ENCODE peak calls at places on chromosomes 2 and 18, in eight cellular contexts. F is Calu3; C is cardiac fibroblast; A is T-helper 2 cell; B is OCI-LY7; I is kidney glomerular epithelial cell; M is H54; V is stimulated activated effector memory CD8-positive, alpha-beta T cell treated with anti-CD3 and anti-CD28 coated beads, Interleukin-12 subunit alpha, Interleukin-12 subunit beta, amount 100 ng/mL, for 72 hours. S is an unnamed sample.

GRCh38 chr2:225670111-225670974 is 270.8 kb downstream of the NYAP2 start:
- DNase-seq in F (peak), C (peak), A (no peak), B (peak), I (peak), M (no peak), V (no peak), S (no peak)

GRCh38 chr2:95526360-95527341 is 42.1 kb upstream of the TRIM43B start:
- DNase-seq in F (peak), C (peak), A (peak), B (no peak), I (peak), M (peak), V (peak), S (peak)

GRCh38 chr2:16745466-16745865 is 79.8 kb upstream of the CYRIA start:
- DNase-seq in F (no peak), C (no peak), A (no peak), B (no peak), I (peak), M (no peak), V (no peak), S (no peak)

GRCh38 chr18:26536032-26536431 is 12.3 kb downstream of the KCTD1 start:
- DNase-seq in F (no peak), C (peak), A (no peak), B (no peak), I (no peak), M (no peak), V (no peak), S (no peak)

GRCh38 chr2:129277611-129278010 is 701.9 kb upstream of the RAB6C start:
- DNase-seq in F (no peak), C (no peak), A (no peak), B (no peak), I (peak), M (no peak), V (no peak), S (no peak)

GRCh38 chr2:197804758-197805597 is 585 bp downstream of the PLCL1 start:
- DNase-seq in F (peak), C (peak), A (peak), B (peak), I (no peak), M (no peak), V (peak), S (peak)

GRCh38 chr2:7031424-7032245 is 114.4 kb downstream of the RNF144A start:
- DNase-seq in F (peak), C (peak), A (peak), B (peak), I (no peak), M (no peak), V (no peak), S (peak)

GRCh38 chr18:61743775-61744531 is 148.9 kb downstream of the RNF152 start:
- DNase-seq in F (no peak), C (peak), A (no peak), B (no peak), I (peak), M (no peak), V (no peak), S (no peak)

GRCh38 chr2:152055366-152056108 is 43.3 kb downstream of the CACNB4 start:
- DNase-seq in F (no peak), C (peak), A (no peak), B (no peak), I (peak), M (no peak), V (no peak), S (no peak)

GRCh38 chr2:215680605-215681598 is 245.0 kb upstream of the FN1 start:
- DNase-seq in F (peak), C (peak), A (peak), B (no peak), I (peak), M (no peak), V (no peak), S (peak)

GRCh38 chr2:147045113-147045512 is 799.7 kb upstream of the ACVR2A start:
- DNase-seq in F (peak), C (peak), A (peak), B (peak), I (peak), M (no peak), V (peak), S (peak)

GRCh38 chr2:75549401-75550253 is 11.1 kb downstream of the EVA1A start:
- DNase-seq in F (no peak), C (no peak), A (no peak), B (no peak), I (no peak), M (no peak), V (no peak), S (no peak)

GRCh38 chr2:88738271-88738670 is 46.8 kb downstream of the RPIA start:
- DNase-seq in F (no peak), C (peak), A (no peak), B (no peak), I (no peak), M (no peak), V (no peak), S (no peak)

GRCh38 chr2:45170976-45171514 is 161.8 kb upstream of the SIX2 start:
- DNase-seq in F (no peak), C (peak), A (no peak), B (no peak), I (peak), M (no peak), V (no peak), S (no peak)

GRCh38 chr2:54634012-54634411 is 89.5 kb upstream of the EML6 start:
- DNase-seq in F (no peak), C (no peak), A (no peak), B (peak), I (no peak), M (no peak), V (no peak), S (peak)

GRCh38 chr2:191311627-191312026 is 66.4 kb downstream of the MYO1B start:
- DNase-seq in F (peak), C (peak), A (no peak), B (no peak), I (peak), M (no peak), V (no peak), S (no peak)

GRCh38 chr2:110796724-110797301 is 64.4 kb downstream of the ACOXL start:
- DNase-seq in F (no peak), C (peak), A (no peak), B (no peak), I (no peak), M (no peak), V (no peak), S (no peak)

GRCh38 chr18:32019251-32019943 is 772 bp downstream of the RNF125 start:
- DNase-seq in F (peak), C (peak), A (peak), B (peak), I (no peak), M (no peak), V (peak), S (peak)

GRCh38 chr18:77055429-77056310 is 76.9 kb downstream of the MBP start:
- DNase-seq in F (no peak), C (no peak), A (peak), B (peak), I (no peak), M (no peak), V (no peak), S (no peak)

GRCh38 chr2:127701651-127702394 is 526 bp downstream of the SFT2D3 start:
- DNase-seq in F (peak), C (peak), A (peak), B (peak), I (peak), M (peak), V (peak), S (peak)

GRCh38 chr2:29192526-29192925 is 77.3 kb downstream of the CLIP4 start:
- DNase-seq in F (no peak), C (peak), A (no peak), B (no peak), I (no peak), M (no peak), V (no peak), S (no peak)

GRCh38 chr2:229713371-229714079 is 830 bp downstream of the DNER start:
- DNase-seq in F (peak), C (peak), A (peak), B (no peak), I (no peak), M (peak), V (no peak), S (no peak)

GRCh38 chr2:161332568-161332967 is 24.3 kb downstream of the PSMD14 start:
- DNase-seq in F (no peak), C (no peak), A (no peak), B (no peak), I (no peak), M (no peak), V (no peak), S (no peak)

GRCh38 chr2:36706021-36706328 is 9.5 kb downstream of the VIT start:
- DNase-seq in F (no peak), C (no peak), A (no peak), B (no peak), I (no peak), M (no peak), V (no peak), S (no peak)

GRCh38 chr18:57733861-57734260 is 69.3 kb downstream of the ATP8B1 start:
- DNase-seq in F (no peak), C (no peak), A (no peak), B (no peak), I (no peak), M (no peak), V (no peak), S (no peak)

GRCh38 chr2:62270728-62271127 is 74.8 kb downstream of the B3GNT2 start:
- DNase-seq in F (peak), C (peak), A (no peak), B (no peak), I (no peak), M (no peak), V (no peak), S (peak)

GRCh38 chr2:128315122-128315828 is 3.4 kb downstream of the HS6ST1 start:
- DNase-seq in F (no peak), C (no peak), A (no peak), B (no peak), I (no peak), M (no peak), V (peak), S (peak)

GRCh38 chr2:24822049-24822706 is 29.0 kb downstream of the CENPO start:
- DNase-seq in F (no peak), C (no peak), A (no peak), B (no peak), I (no peak), M (no peak), V (no peak), S (no peak)

GRCh38 chr2:30305235-30305634 is 73.9 kb downstream of the LBH start:
- DNase-seq in F (no peak), C (peak), A (no peak), B (no peak), I (peak), M (no peak), V (no peak), S (no peak)

GRCh38 chr2:134359367-134360081 is 105.7 kb downstream of the MGAT5 start:
- DNase-seq in F (peak), C (no peak), A (no peak), B (no peak), I (no peak), M (no peak), V (no peak), S (no peak)

GRCh38 chr2:172488556-172488955 is 61.2 kb downstream of the ITGA6 start:
- DNase-seq in F (no peak), C (no peak), A (no peak), B (no peak), I (no peak), M (no peak), V (no peak), S (no peak)

GRCh38 chr2:186460465-186460864 is 25.6 kb upstream of the ZC3H15 start:
- DNase-seq in F (peak), C (peak), A (peak), B (peak), I (no peak), M (no peak), V (no peak), S (peak)

GRCh38 chr18:35162995-35163394 is 77.8 kb upstream of the ZNF397 start:
- DNase-seq in F (no peak), C (no peak), A (no peak), B (no peak), I (peak), M (no peak), V (no peak), S (no peak)

GRCh38 chr2:229170907-229171306 is 100.2 kb downstream of the PID1 start:
- DNase-seq in F (no peak), C (no peak), A (no peak), B (no peak), I (no peak), M (no peak), V (no peak), S (no peak)

GRCh38 chr18:53408271-53408670 is 816.2 kb downstream of the MBD2 start:
- DNase-seq in F (no peak), C (no peak), A (no peak), B (no peak), I (no peak), M (no peak), V (no peak), S (no peak)

GRCh38 chr18:75293591-75293990 is 83.0 kb downstream of the TSHZ1 start:
- DNase-seq in F (no peak), C (peak), A (no peak), B (no peak), I (no peak), M (no peak), V (no peak), S (no peak)

GRCh38 chr18:79479761-79480161 is 84.0 kb downstream of the NFATC1 start:
- DNase-seq in F (no peak), C (no peak), A (no peak), B (no peak), I (no peak), M (no peak), V (no peak), S (no peak)

S was measured in RPMI8226.